ENCODE peak calls at places on chromosome 12, in four cellular contexts. S is NCI-H2029, K is mucosa of gallbladder, I is MCF 10A. O is an unnamed sample.

GRCh38 chr12:14369322-14369721 is 3.8 kb downstream of the ATF7IP start:
- DNase-seq in S (no peak), K (no peak), I (no peak), O (no peak)

GRCh38 chr12:68497702-68498101 is 113.0 kb upstream of the RAP1B start:
- DNase-seq in S (no peak), K (no peak), I (peak; percentile 57), O (no peak)

GRCh38 chr12:76060111-76060510 is 24.4 kb downstream of the NAP1L1 start:
- DNase-seq in S (no peak), K (no peak), I (no peak), O (no peak)

GRCh38 chr12:58346032-58346632 is 404.8 kb downstream of the ATP23 start:
- DNase-seq in S (peak; percentile 9), K (no peak), I (peak; percentile 45), O (peak; percentile 15)

GRCh38 chr12:5581616-5582367 is 149.9 kb downstream of the NTF3 start:
- DNase-seq in S (no peak), K (no peak), I (no peak), O (no peak)

GRCh38 chr12:113099764-113100163 is 35.8 kb downstream of the RASAL1 start:
- DNase-seq in S (no peak), K (no peak), I (no peak), O (no peak)

GRCh38 chr12:55930771-55931316 is at the start of gene DGKA:
- DNase-seq in S (peak; percentile 28), K (peak; percentile 21), I (peak; percentile 82), O (peak; percentile 96)

GRCh38 chr12:2082321-2082720 is 29.5 kb downstream of the CACNA1C start:
- DNase-seq in S (no peak), K (no peak), I (no peak), O (no peak)

GRCh38 chr12:132771126-132771838 is 9.7 kb upstream of the ANKLE2 start:
- DNase-seq in S (no peak), K (no peak), I (no peak), O (peak; percentile 87)

GRCh38 chr12:121719926-121720414 is 7.4 kb downstream of the TMEM120B start:
- DNase-seq in S (no peak), K (no peak), I (peak; percentile 45), O (no peak)

GRCh38 chr12:106551410-106551809 is 31.4 kb upstream of the RFX4 start:
- DNase-seq in S (no peak), K (no peak), I (no peak), O (peak; percentile 43)

GRCh38 chr12:50764116-50764860 is 387 bp downstream of the ATF1 start:
- DNase-seq in S (peak; percentile 88), K (peak; percentile 18), I (peak; percentile 48), O (no peak)

GRCh38 chr12:58148405-58148804 is 207.0 kb downstream of the ATP23 start:
- DNase-seq in S (no peak), K (no peak), I (peak; percentile 52), O (no peak)

GRCh38 chr12:1913377-1914115 is 4.9 kb downstream of the CACNA2D4 start:
- DNase-seq in S (no peak), K (no peak), I (no peak), O (no peak)

GRCh38 chr12:19695244-19696098 is 256.2 kb downstream of the AEBP2 start:
- DNase-seq in S (no peak), K (no peak), I (no peak), O (no peak)

GRCh38 chr12:57888407-57889157 is 42.1 kb upstream of the CTDSP2 start:
- DNase-seq in S (peak; percentile 90), K (no peak), I (peak; percentile 90), O (peak; percentile 48)

GRCh38 chr12:121577443-121578180 is 3.2 kb downstream of the KDM2B start:
- DNase-seq in S (no peak), K (no peak), I (no peak), O (no peak)

GRCh38 chr12:58310828-58311273 is 369.5 kb downstream of the ATP23 start:
- DNase-seq in S (no peak), K (no peak), I (peak; percentile 93), O (no peak)

GRCh38 chr12:4881665-4882064 is 28.0 kb upstream of the KCNA1 start:
- DNase-seq in S (no peak), K (no peak), I (no peak), O (no peak)

GRCh38 chr12:67649165-67650126 is 901 bp downstream of the DYRK2 start:
- DNase-seq in S (peak; percentile 21), K (peak; percentile 20), I (peak; percentile 16), O (no peak)

GRCh38 chr12:3717283-3717974 is 35.5 kb downstream of the CRACR2A start:
- DNase-seq in S (no peak), K (no peak), I (no peak), O (no peak)

GRCh38 chr12:70052931-70053497 is 190.2 kb upstream of the CNOT2 start:
- DNase-seq in S (no peak), K (peak; percentile 76), I (peak; percentile 94), O (no peak)

GRCh38 chr12:31277081-31277480 is 48.9 kb downstream of the SINHCAF start:
- DNase-seq in S (no peak), K (no peak), I (no peak), O (no peak)

GRCh38 chr12:132886529-132887477 is 602 bp downstream of the CHFR start:
- DNase-seq in S (no peak), K (no peak), I (no peak), O (no peak)

GRCh38 chr12:124556896-124557501 is 10.4 kb downstream of the NCOR2 start:
- DNase-seq in S (no peak), K (no peak), I (no peak), O (no peak)

GRCh38 chr12:10672231-10672868 is 1.5 kb downstream of the STYK1 start:
- DNase-seq in S (peak; percentile 36), K (peak; percentile 61), I (no peak), O (no peak)

GRCh38 chr12:110940933-110941332 is 20.6 kb upstream of the MYL2 start:
- DNase-seq in S (no peak), K (no peak), I (no peak), O (no peak)

GRCh38 chr12:130081420-130081819 is 80.8 kb upstream of the FZD10 start:
- DNase-seq in S (no peak), K (no peak), I (no peak), O (no peak)

GRCh38 chr12:108621161-108621560 is 12.5 kb downstream of the SELPLG start:
- DNase-seq in S (no peak), K (no peak), I (no peak), O (no peak)

GRCh38 chr12:124626841-124627502 is 59.6 kb upstream of the NCOR2 start:
- DNase-seq in S (no peak), K (peak; percentile 58), I (no peak), O (no peak)

GRCh38 chr12:120669055-120669828 is 17.7 kb upstream of the MLEC start:
- DNase-seq in S (no peak), K (peak; percentile 48), I (peak; percentile 48), O (no peak)

GRCh38 chr12:103742349-103742784 is 98.7 kb downstream of the NT5DC3 start:
- DNase-seq in S (peak; percentile 95), K (peak; percentile 64), I (peak; percentile 59), O (no peak)

GRCh38 chr12:131985145-131985875 is 35.6 kb downstream of the EP400 start:
- DNase-seq in S (no peak), K (no peak), I (no peak), O (no peak)

GRCh38 chr12:6957151-6957701 is 6.1 kb downstream of the PTPN6 start:
- DNase-seq in S (no peak), K (no peak), I (no peak), O (no peak)

GRCh38 chr12:12726543-12727093 is 9.4 kb downstream of the CDKN1B start:
- DNase-seq in S (no peak), K (no peak), I (peak; percentile 66), O (no peak)

GRCh38 chr12:49422038-49422575 is 54.8 kb downstream of the SPATS2 start:
- DNase-seq in S (no peak), K (no peak), I (no peak), O (no peak)

GRCh38 chr12:100348657-100349454 is 8.0 kb upstream of the SLC17A8 start:
- DNase-seq in S (peak; percentile 20), K (no peak), I (peak; percentile 50), O (peak; percentile 15)

GRCh38 chr12:45232771-45233372 is 17.0 kb downstream of the ANO6 start:
- DNase-seq in S (no peak), K (peak; percentile 58), I (peak; percentile 97), O (no peak)

GRCh38 chr12:124279846-124280360 is 15.0 kb upstream of the RFLNA start:
- DNase-seq in S (peak; percentile 35), K (peak; percentile 15), I (no peak), O (no peak)